ENCODE peak calls at places on chromosomes 11 and 22, in nine cellular contexts. F, X, G, A, L, D, B, V and K are unnamed samples.

GRCh38 chr11:64633555-64634159 is 42.6 kb downstream of the SLC22A12 start:
- DNase-seq in F (no peak), X (no peak), G (no peak), A (no peak), L (no peak), D (no peak), B (no peak), V (no peak), K (no peak)

GRCh38 chr11:88538088-88538487 is 200.6 kb upstream of the CTSC start:
- DNase-seq in F (no peak), X (no peak), G (no peak), A (no peak), L (no peak), D (no peak), B (no peak), V (no peak), K (no peak)

GRCh38 chr11:120547871-120548681 is 36.5 kb downstream of the GRIK4 start:
- DNase-seq in F (no peak), X (no peak), G (peak; percentile 44), A (peak; percentile 89), L (no peak), D (peak; percentile 88), B (peak; percentile 71), V (peak; percentile 46), K (no peak)

GRCh38 chr11:35907648-35908431 is 36.0 kb upstream of the LDLRAD3 start:
- DNase-seq in F (no peak), X (no peak), G (no peak), A (no peak), L (no peak), D (peak; percentile 18), B (no peak), V (no peak), K (no peak)

GRCh38 chr11:71189768-71190315 is 62.5 kb downstream of the SHANK2 start:
- DNase-seq in F (no peak), X (no peak), G (no peak), A (no peak), L (no peak), D (no peak), B (no peak), V (no peak), K (no peak)

GRCh38 chr11:89626366-89626765 is 83.7 kb upstream of the TRIM77 start:
- DNase-seq in F (no peak), X (no peak), G (no peak), A (no peak), L (no peak), D (no peak), B (no peak), V (no peak), K (no peak)

GRCh38 chr22:40401981-40402406 is 31.6 kb downstream of the SGSM3 start:
- DNase-seq in F (peak; percentile 61), X (no peak), G (no peak), A (no peak), L (no peak), D (no peak), B (no peak), V (no peak), K (no peak)

GRCh38 chr11:132715041-132715440 is 817.3 kb downstream of the OPCML start:
- DNase-seq in F (no peak), X (no peak), G (no peak), A (no peak), L (no peak), D (no peak), B (no peak), V (no peak), K (no peak)

GRCh38 chr11:117841582-117842031 is 17.1 kb upstream of the FXYD2 start:
- DNase-seq in F (no peak), X (no peak), G (no peak), A (no peak), L (no peak), D (no peak), B (peak; percentile 16), V (no peak), K (no peak)

GRCh38 chr11:62337682-62338181 is 484 bp downstream of the ASRGL1 start:
- DNase-seq in F (peak; percentile 11), X (peak; percentile 47), G (peak; percentile 42), A (peak; percentile 7), L (no peak), D (no peak), B (peak; percentile 49), V (peak; percentile 35), K (peak; percentile 41)

GRCh38 chr22:46010177-46010867 is 33.4 kb upstream of the WNT7B start:
- DNase-seq in F (peak; percentile 0), X (no peak), G (no peak), A (no peak), L (no peak), D (peak; percentile 17), B (no peak), V (no peak), K (no peak)

GRCh38 chr11:113189909-113190667 is 124.3 kb upstream of the TTC12 start:
- DNase-seq in F (peak; percentile 5), X (no peak), G (no peak), A (no peak), L (no peak), D (peak; percentile 56), B (no peak), V (no peak), K (no peak)

GRCh38 chr11:103433380-103433779 is 324.2 kb downstream of the DYNC2H1 start:
- DNase-seq in F (no peak), X (no peak), G (no peak), A (no peak), L (no peak), D (no peak), B (no peak), V (no peak), K (no peak)

GRCh38 chr11:125418396-125418795 is 77.7 kb downstream of the FEZ1 start:
- DNase-seq in F (no peak), X (no peak), G (no peak), A (no peak), L (no peak), D (no peak), B (no peak), V (no peak), K (no peak)

GRCh38 chr22:37926358-37926757 is 20.3 kb downstream of the MICALL1 start:
- DNase-seq in F (no peak), X (no peak), G (no peak), A (no peak), L (no peak), D (no peak), B (no peak), V (no peak), K (no peak)

GRCh38 chr22:19038728-19039447 is 83.3 kb downstream of the DGCR2 start:
- DNase-seq in F (no peak), X (peak; percentile 11), G (no peak), A (no peak), L (no peak), D (no peak), B (no peak), V (no peak), K (no peak)
- TF ChIP-seq CTCF in F (no peak), X (no peak), G (peak; percentile 28), A (no peak), L (no peak), D (no peak), B (no peak), V (no peak), K (no peak)

GRCh38 chr11:58907780-58908179 is 31.5 kb upstream of the GLYATL1 start:
- DNase-seq in F (no peak), X (no peak), G (no peak), A (no peak), L (peak; percentile 22), D (no peak), B (no peak), V (no peak), K (no peak)

GRCh38 chr11:58902881-58903280 is 36.4 kb upstream of the GLYATL1 start:
- DNase-seq in F (no peak), X (no peak), G (no peak), A (no peak), L (no peak), D (no peak), B (no peak), V (no peak), K (no peak)

GRCh38 chr11:58900479-58901420 is 38.5 kb upstream of the GLYATL1 start:
- DNase-seq in F (peak; percentile 64), X (peak; percentile 96), G (peak; percentile 61), A (peak; percentile 57), L (peak; percentile 32), D (peak; percentile 59), B (peak; percentile 90), V (peak; percentile 82), K (peak; percentile 86)

GRCh38 chr11:58905716-58906547 is 33.4 kb upstream of the GLYATL1 start:
- DNase-seq in F (no peak), X (peak; percentile 85), G (peak; percentile 79), A (peak; percentile 64), L (no peak), D (peak; percentile 54), B (peak; percentile 84), V (peak; percentile 50), K (peak; percentile 82)

DNA sequence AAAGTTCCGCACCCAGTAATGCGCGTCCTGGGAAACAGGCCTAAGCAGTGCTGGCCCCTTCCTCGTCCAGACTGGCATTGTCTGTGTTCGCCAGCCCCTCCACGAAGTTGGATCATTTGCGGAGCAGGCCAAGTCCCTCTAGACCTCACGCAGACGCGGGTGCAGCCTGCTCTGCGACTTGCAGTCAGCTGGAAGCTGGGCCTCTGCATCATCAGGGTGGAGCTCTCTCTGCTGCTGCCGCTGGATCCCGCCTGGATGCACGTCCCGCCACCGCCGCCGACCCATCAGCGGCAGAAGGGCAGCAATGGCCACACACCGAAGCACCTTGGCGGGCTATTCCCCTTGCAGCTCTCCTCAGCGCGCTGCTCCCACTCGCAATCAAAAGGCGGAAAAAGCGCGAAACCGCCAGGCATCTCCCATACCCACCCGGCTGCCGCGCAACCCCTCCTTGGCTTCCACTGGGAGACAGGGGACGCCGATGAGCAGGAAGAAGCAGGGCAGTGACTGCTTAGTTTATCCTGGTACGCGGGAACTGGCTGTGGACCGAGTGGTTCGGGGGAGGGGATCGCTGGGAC is 34.1 kb upstream of the GLYATL1 start:
- DNase-seq in F (no peak), X (peak; percentile 62), G (peak; percentile 47), A (peak; percentile 6), L (no peak), D (peak; percentile 36), B (peak; percentile 41), V (no peak), K (peak; percentile 62)
- TF ChIP-seq CTCF in F (no peak), X (no peak), G (no peak), A (no peak), L (no peak), D (no peak), B (no peak), V (no peak), K (no peak)

GRCh38 chr11:110355011-110355744 is 58.8 kb upstream of the RDX start:
- DNase-seq in F (no peak), X (no peak), G (peak; percentile 50), A (no peak), L (no peak), D (no peak), B (no peak), V (no peak), K (peak; percentile 4)
- TF ChIP-seq CTCF in F (no peak), X (no peak), G (no peak), A (no peak), L (no peak), D (no peak), B (no peak), V (no peak), K (no peak)

DNA sequence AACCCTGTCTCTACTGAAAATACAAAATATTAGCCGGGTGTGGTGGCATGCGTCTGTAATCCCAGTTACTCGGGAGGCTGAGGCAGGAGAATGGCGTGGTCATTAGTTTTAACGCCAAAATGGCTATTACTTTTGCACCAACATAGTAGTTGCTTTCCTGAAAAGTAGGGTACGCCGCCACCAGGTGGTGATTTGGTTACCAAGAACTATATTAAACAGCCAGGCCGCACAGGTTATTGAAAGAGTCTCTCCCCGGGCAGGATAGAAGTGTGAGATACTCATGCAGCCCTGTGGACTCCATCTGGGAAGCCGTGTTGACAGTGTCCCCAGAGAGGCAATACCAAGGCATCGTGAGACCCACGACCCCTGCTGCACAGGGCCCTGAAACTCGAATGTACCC is 24.6 kb upstream of the LRRC32 start:
- DNase-seq in F (peak; percentile 45), X (no peak), G (peak; percentile 45), A (no peak), L (no peak), D (no peak), B (no peak), V (no peak), K (no peak)
- TF ChIP-seq CTCF in F (no peak), X (no peak), G (no peak), A (no peak), L (no peak), D (no peak), B (no peak), V (no peak), K (no peak)